ENCODE peak calls at places on chromosomes 13 and 19, in ten cellular contexts. X, R, N, D, A, C, W, I, Z and E are unnamed samples.

GRCh38 chr13:26401069-26401468 is 147.1 kb downstream of the CDK8 start:
- ATAC-seq in X (no peak), R (no peak), N (no peak), D (no peak), A (no peak), C (no peak), W (no peak), I (no peak), Z (no peak), E (no peak)

GRCh38 chr19:13396256-13397080 is 109.8 kb downstream of the CACNA1A start:
- ATAC-seq in X (no peak), R (no peak), N (peak; percentile 99), D (peak; percentile 81), A (peak; percentile 72), C (no peak), W (peak; percentile 80), I (peak; percentile 37), Z (peak; percentile 23), E (peak; percentile 58)

GRCh38 chr13:80048030-80048429 is 292.9 kb downstream of the SPRY2 start:
- ATAC-seq in X (no peak), R (no peak), N (peak; percentile 88), D (no peak), A (no peak), C (no peak), W (no peak), I (no peak), Z (no peak), E (no peak)

GRCh38 chr13:34201050-34201913 is 383.3 kb downstream of the RFC3 start:
- ATAC-seq in X (no peak), R (no peak), N (peak; percentile 97), D (peak; percentile 98), A (no peak), C (peak; percentile 59), W (no peak), I (no peak), Z (no peak), E (no peak)

GRCh38 chr13:80550856-80551532 is 210.1 kb upstream of the SPRY2 start:
- ATAC-seq in X (no peak), R (no peak), N (no peak), D (no peak), A (no peak), C (no peak), W (no peak), I (no peak), Z (no peak), E (no peak)

GRCh38 chr19:36259211-36259610 is 44.3 kb downstream of the ZNF146 start:
- ATAC-seq in X (no peak), R (no peak), N (no peak), D (no peak), A (no peak), C (no peak), W (no peak), I (no peak), Z (no peak), E (no peak)

GRCh38 chr13:111944171-111944583 is 122.8 kb upstream of the SOX1 start:
- ATAC-seq in X (no peak), R (no peak), N (no peak), D (no peak), A (no peak), C (no peak), W (no peak), I (no peak), Z (no peak), E (peak; percentile 13)

GRCh38 chr13:113642563-113642962 is 15.4 kb downstream of the ATP4B start:
- ATAC-seq in X (no peak), R (no peak), N (no peak), D (no peak), A (no peak), C (no peak), W (no peak), I (no peak), Z (no peak), E (no peak)

GRCh38 chr13:49858183-49858856 is 65.8 kb upstream of the KPNA3 start:
- ATAC-seq in X (peak; percentile 65), R (peak; percentile 98), N (peak; percentile 93), D (peak; percentile 99), A (peak; percentile 51), C (peak; percentile 97), W (no peak), I (peak; percentile 90), Z (no peak), E (peak; percentile 92)

GRCh38 chr13:22451345-22451744 is 729.4 kb upstream of the SGCG start:
- ATAC-seq in X (peak; percentile 39), R (no peak), N (no peak), D (no peak), A (no peak), C (no peak), W (no peak), I (no peak), Z (no peak), E (peak; percentile 22)

GRCh38 chr13:51118809-51119431 is 7.8 kb upstream of the C13orf42 start:
- ATAC-seq in X (no peak), R (peak; percentile 68), N (no peak), D (no peak), A (peak; percentile 7), C (no peak), W (no peak), I (peak; percentile 68), Z (no peak), E (no peak)

GRCh38 chr19:51016798-51017683 is 2.5 kb downstream of the KLK10 start:
- ATAC-seq in X (no peak), R (peak; percentile 68), N (peak; percentile 42), D (peak; percentile 63), A (peak; percentile 72), C (peak; percentile 79), W (peak; percentile 91), I (peak; percentile 69), Z (no peak), E (no peak)

GRCh38 chr13:78323848-78324247 is 279.5 kb downstream of the POU4F1 start:
- ATAC-seq in X (no peak), R (no peak), N (no peak), D (no peak), A (no peak), C (no peak), W (no peak), I (no peak), Z (no peak), E (no peak)

GRCh38 chr19:42131149-42132029 is 857 bp downstream of the POU2F2 start:
- ATAC-seq in X (no peak), R (no peak), N (no peak), D (no peak), A (no peak), C (no peak), W (no peak), I (no peak), Z (no peak), E (no peak)

GRCh38 chr19:42132851-42133528 is 744 bp upstream of the POU2F2 start:
- ATAC-seq in X (peak; percentile 86), R (peak; percentile 89), N (peak; percentile 89), D (peak; percentile 74), A (peak; percentile 93), C (peak; percentile 73), W (peak; percentile 95), I (peak; percentile 75), Z (peak; percentile 55), E (peak; percentile 71)

GRCh38 chr19:42132030-42132628 is at the start of gene POU2F2:
- ATAC-seq in X (no peak), R (no peak), N (peak; percentile 45), D (no peak), A (no peak), C (no peak), W (peak; percentile 9), I (no peak), Z (peak; percentile 66), E (peak; percentile 31)

GRCh38 chr19:42135836-42136235 is 3.6 kb upstream of the POU2F2 start:
- ATAC-seq in X (no peak), R (no peak), N (no peak), D (no peak), A (no peak), C (no peak), W (no peak), I (no peak), Z (no peak), E (no peak)

DNA sequence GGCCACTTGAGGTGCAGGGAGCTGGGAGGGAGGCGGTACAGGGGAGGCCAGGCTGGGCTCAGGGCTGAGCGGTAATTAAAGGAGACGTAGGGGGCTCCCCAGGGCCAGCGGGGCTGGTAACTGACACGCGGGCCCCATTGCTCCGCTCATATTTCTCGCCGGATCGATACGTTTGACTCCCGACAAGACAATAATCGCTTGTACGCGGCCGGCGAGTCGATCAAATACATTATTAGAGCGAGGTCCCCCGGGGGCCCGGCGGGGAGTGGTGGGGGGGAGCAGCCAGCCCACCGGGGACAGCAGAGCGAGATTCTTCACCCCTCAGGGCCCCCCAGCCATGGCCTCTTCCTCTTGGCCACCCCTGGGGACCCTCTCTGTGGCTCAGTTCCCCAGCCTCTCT is 2.4 kb upstream of the POU2F2 start:
- ATAC-seq in X (no peak), R (no peak), N (no peak), D (no peak), A (no peak), C (no peak), W (no peak), I (no peak), Z (no peak), E (no peak)
- H3K4me1 ChIP-seq in X (peaks cover 3% of the 10 kb centered on the region), R (peaks cover 13% of the 10 kb centered on the region), N (peaks cover 11% of the 10 kb centered on the region), D (peaks cover 9% of the 10 kb centered on the region), A (peaks cover 9% of the 10 kb centered on the region), C (no peaks in the 10 kb centered on the region), W (no peaks in the 10 kb centered on the region), I (peaks cover 20% of the 10 kb centered on the region), Z (peaks cover 14% of the 10 kb centered on the region), E (no peaks in the 10 kb centered on the region)

GRCh38 chr13:25169951-25170553 is 2.0 kb downstream of the AMER2 start:
- ATAC-seq in X (no peak), R (no peak), N (no peak), D (no peak), A (no peak), C (no peak), W (no peak), I (no peak), Z (no peak), E (no peak)
- TF ChIP-seq POLR2A in X (no peak), R (no peak), N (no peak), D (no peak), A (no peak), C (no peak), W (no peak), I (no peak), Z (no peak), E (no peak)

DNA sequence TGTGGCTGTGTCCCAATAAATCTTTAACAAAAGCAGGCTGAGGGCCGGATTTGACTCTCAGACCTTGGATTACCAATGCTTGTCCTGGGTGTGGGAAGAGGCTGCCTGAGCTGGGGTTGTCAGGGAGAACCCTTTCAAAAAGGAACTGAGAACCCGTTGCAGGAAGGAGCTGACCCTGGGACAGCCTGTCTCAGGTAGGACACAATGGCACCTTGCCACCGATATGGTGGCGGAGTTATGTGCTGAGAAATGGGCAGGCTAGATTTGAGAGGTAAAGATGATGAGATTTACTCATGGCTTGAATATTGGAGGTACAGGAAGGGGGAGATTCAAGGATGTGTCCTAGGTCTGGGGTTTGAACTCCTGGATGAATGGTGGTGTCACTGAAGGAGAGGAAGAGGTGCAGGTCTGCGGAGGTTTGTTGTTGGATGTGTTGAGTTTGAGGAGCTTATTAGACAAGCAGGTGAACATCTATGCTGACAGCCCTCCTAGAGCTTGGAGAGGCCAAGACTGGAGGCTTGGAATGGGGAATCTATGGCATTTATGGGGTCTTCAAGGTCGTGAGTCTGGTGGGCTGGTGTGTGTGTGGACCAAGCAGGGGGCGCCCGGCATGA is 7.2 kb downstream of the PLEKHF1 start:
- ATAC-seq in X (no peak), R (no peak), N (no peak), D (no peak), A (no peak), C (no peak), W (no peak), I (no peak), Z (no peak), E (no peak)
- H3K4me1 ChIP-seq in X (peaks cover 95% of the 10 kb centered on the region), R (peaks cover 56% of the 10 kb centered on the region), N (peaks cover 83% of the 10 kb centered on the region), D (peaks cover 6% of the 10 kb centered on the region), A (peaks cover 19% of the 10 kb centered on the region), C (peaks cover 43% of the 10 kb centered on the region), W (peaks cover 16% of the 10 kb centered on the region), I (peaks cover 74% of the 10 kb centered on the region), Z (peaks cover 58% of the 10 kb centered on the region), E (peaks cover 97% of the 10 kb centered on the region)

GRCh38 chr13:72537400-72537780 is 190.0 kb downstream of the MZT1 start:
- ATAC-seq in X (no peak), R (no peak), N (peak; percentile 73), D (no peak), A (no peak), C (peak; percentile 58), W (no peak), I (no peak), Z (no peak), E (no peak)
- TF ChIP-seq POLR2A in X (no peak), R (no peak), N (no peak), D (no peak), A (no peak), C (no peak), W (no peak), I (no peak), Z (no peak), E (no peak)